ENCODE peak calls at places on chromosomes 12 and 14, in nine cellular contexts. W, O, H, D, P, Q, N, A and I are unnamed samples.

GRCh38 chr12:63353559-63353958 is 202.6 kb upstream of the AVPR1A start:
- DNase-seq in W (no peak), O (no peak), H (peak), D (peak), P (no peak), Q (no peak), N (no peak), A (no peak), I (no peak)

GRCh38 chr12:57637364-57637763 is 4.4 kb upstream of the B4GALNT1 start:
- DNase-seq in W (no peak), O (no peak), H (no peak), D (no peak), P (no peak), Q (no peak), N (no peak), A (no peak), I (no peak)

GRCh38 chr12:95118788-95119179 is 45.4 kb upstream of the NR2C1 start:
- DNase-seq in W (no peak), O (no peak), H (no peak), D (no peak), P (no peak), Q (no peak), N (no peak), A (no peak), I (no peak)

GRCh38 chr12:114949081-114949480 is 265.1 kb upstream of the TBX3 start:
- DNase-seq in W (no peak), O (no peak), H (no peak), D (no peak), P (no peak), Q (no peak), N (no peak), A (no peak), I (no peak)

GRCh38 chr12:110248096-110248447 is 33.0 kb upstream of the ATP2A2 start:
- DNase-seq in W (no peak), O (no peak), H (no peak), D (no peak), P (no peak), Q (no peak), N (no peak), A (no peak), I (no peak)

GRCh38 chr12:953776-954175 is 4.3 kb upstream of the RAD52 start:
- DNase-seq in W (no peak), O (no peak), H (peak), D (no peak), P (no peak), Q (no peak), N (no peak), A (no peak), I (no peak)

GRCh38 chr12:85281947-85282312 is 1.9 kb downstream of the ALX1 start:
- DNase-seq in W (no peak), O (no peak), H (no peak), D (no peak), P (no peak), Q (no peak), N (no peak), A (no peak), I (no peak)

GRCh38 chr14:60396718-60397343 is 89.0 kb downstream of the C14orf39 start:
- DNase-seq in W (no peak), O (no peak), H (no peak), D (no peak), P (no peak), Q (no peak), N (no peak), A (no peak), I (no peak)

GRCh38 chr12:105221588-105222325 is 14.2 kb downstream of the APPL2 start:
- DNase-seq in W (no peak), O (no peak), H (no peak), D (peak), P (no peak), Q (no peak), N (no peak), A (no peak), I (no peak)

GRCh38 chr14:46063872-46064271 is 587.7 kb downstream of the RPL10L start:
- DNase-seq in W (no peak), O (peak), H (peak), D (peak), P (peak), Q (no peak), N (no peak), A (no peak), I (no peak)

GRCh38 chr14:54805521-54806322 is 96.9 kb downstream of the GCH1 start:
- DNase-seq in W (peak), O (peak), H (peak), D (peak), P (peak), Q (peak), N (peak), A (peak), I (peak)

GRCh38 chr14:105711841-105712460 is 185.6 kb downstream of the TMEM121 start:
- DNase-seq in W (no peak), O (no peak), H (no peak), D (no peak), P (peak), Q (no peak), N (no peak), A (no peak), I (peak)

GRCh38 chr14:94717808-94718207 is 52.1 kb downstream of the GSC start:
- DNase-seq in W (no peak), O (no peak), H (no peak), D (no peak), P (no peak), Q (no peak), N (no peak), A (no peak), I (no peak)

GRCh38 chr12:25615119-25615518 is 62.0 kb upstream of the LMNTD1 start:
- DNase-seq in W (no peak), O (peak), H (no peak), D (no peak), P (no peak), Q (no peak), N (no peak), A (no peak), I (no peak)

GRCh38 chr12:131695968-131696367 is 14.9 kb upstream of the SFSWAP start:
- DNase-seq in W (no peak), O (no peak), H (no peak), D (no peak), P (no peak), Q (no peak), N (no peak), A (no peak), I (no peak)

GRCh38 chr12:110561471-110562201 is 21.5 kb downstream of the PPTC7 start:
- DNase-seq in W (no peak), O (peak), H (no peak), D (no peak), P (no peak), Q (no peak), N (no peak), A (no peak), I (no peak)

GRCh38 chr12:45705404-45705803 is 24.1 kb upstream of the ARID2 start:
- DNase-seq in W (no peak), O (no peak), H (no peak), D (no peak), P (no peak), Q (no peak), N (no peak), A (no peak), I (no peak)

GRCh38 chr14:62313228-62313627 is 551.0 kb downstream of the SNAPC1 start:
- DNase-seq in W (no peak), O (no peak), H (no peak), D (no peak), P (no peak), Q (no peak), N (no peak), A (no peak), I (no peak)

GRCh38 chr14:39060818-39061437 is 42.1 kb downstream of the SEC23A start:
- DNase-seq in W (no peak), O (no peak), H (no peak), D (no peak), P (no peak), Q (no peak), N (no peak), A (peak), I (no peak)

GRCh38 chr12:11499802-11500201 is 104.4 kb upstream of the PRB2 start:
- DNase-seq in W (no peak), O (no peak), H (no peak), D (no peak), P (no peak), Q (no peak), N (no peak), A (no peak), I (no peak)

GRCh38 chr14:64442300-64442988 is 22.9 kb upstream of the AKAP5 start:
- DNase-seq in W (peak), O (no peak), H (no peak), D (no peak), P (peak), Q (no peak), N (no peak), A (no peak), I (peak)

GRCh38 chr14:24206260-24207103 is 986 bp downstream of the TSSK4 start:
- DNase-seq in W (no peak), O (no peak), H (no peak), D (no peak), P (no peak), Q (peak), N (no peak), A (no peak), I (no peak)

GRCh38 chr12:2233034-2233433 is 180.2 kb downstream of the CACNA1C start:
- DNase-seq in W (no peak), O (no peak), H (no peak), D (no peak), P (no peak), Q (no peak), N (no peak), A (no peak), I (no peak)

GRCh38 chr14:24160850-24161804 is at the start of gene IRF9:
- DNase-seq in W (peak), O (peak), H (peak), D (peak), P (peak), Q (peak), N (peak), A (peak), I (peak)

GRCh38 chr12:46790066-46790465 is 35.7 kb downstream of the SLC38A4 start:
- DNase-seq in W (no peak), O (no peak), H (peak), D (no peak), P (no peak), Q (no peak), N (no peak), A (no peak), I (no peak)

GRCh38 chr14:67623114-67623513 is 3.4 kb downstream of the ARG2 start:
- DNase-seq in W (no peak), O (peak), H (no peak), D (no peak), P (no peak), Q (no peak), N (no peak), A (no peak), I (no peak)